ENCODE peak calls at places on chromosomes 11 and 22, in seven cellular contexts. I is cardiac muscle cell; Q is naive thymus-derived CD4-positive, alpha-beta T cell; P is neural progenitor cell; A is endodermal cell; U is sigmoid colon; X is thyroid gland. M is an unnamed sample.
A peak's percentile ranks its signal among the peaks of the same experiment; 100 is the strongest.

GRCh38 chr11:16402654-16403447 is 46.5 kb upstream of the SOX6 start:
- DNase-seq in A (peak; percentile 52), P (peak; percentile 58), Q (no peak), I (no peak), U (no peak), X (no peak), M (no peak)

GRCh38 chr11:12192796-12193514 is 82.6 kb downstream of the MICAL2 start:
- DNase-seq in X (no peak), U (no peak), I (no peak), Q (peak; percentile 81), A (no peak), P (no peak), M (no peak)

GRCh38 chr11:10164621-10165020 is 129.4 kb downstream of the SBF2 start:
- DNase-seq in P (no peak), Q (no peak), U (no peak), X (no peak), I (no peak), A (no peak), M (no peak)

GRCh38 chr11:131977854-131978253 is 607.4 kb downstream of the NTM start:
- DNase-seq in A (peak; percentile 65), I (peak; percentile 30), P (no peak), U (no peak), X (no peak), Q (no peak), M (no peak)

GRCh38 chr22:40463017-40463631 is 92.7 kb downstream of the SGSM3 start:
- DNase-seq in A (no peak), U (no peak), Q (peak; percentile 44), P (no peak), I (no peak), X (no peak), M (no peak)

GRCh38 chr11:7575841-7576451 is 62.1 kb downstream of the PPFIBP2 start:
- DNase-seq in X (peak; percentile 83), P (no peak), A (peak; percentile 68), Q (no peak), U (no peak), I (no peak), M (no peak)

GRCh38 chr11:22192642-22193347 is at the start of gene ANO5:
- DNase-seq in U (peak; percentile 81), P (peak; percentile 87), Q (no peak), I (peak; percentile 7), X (peak; percentile 81), A (peak; percentile 93), M (peak; percentile 71)

GRCh38 chr11:10524471-10524870 is 16.5 kb downstream of the RNF141 start:
- DNase-seq in I (no peak), A (no peak), Q (no peak), X (no peak), P (no peak), U (no peak), M (no peak)

GRCh38 chr11:62542750-62543567 is 3.6 kb downstream of the AHNAK start:
- DNase-seq in X (peak; percentile 63), I (peak; percentile 82), U (peak; percentile 94), A (peak; percentile 95), P (peak; percentile 89), Q (peak; percentile 37), M (peak; percentile 89)

GRCh38 chr22:35609761-35610160 is 7.4 kb downstream of the MB start:
- DNase-seq in Q (no peak), U (no peak), X (no peak), I (no peak), P (no peak), A (no peak), M (no peak)

GRCh38 chr11:46914363-46914762 is 4.0 kb downstream of the LRP4 start:
- DNase-seq in A (no peak), U (no peak), I (no peak), X (peak; percentile 83), Q (no peak), P (peak; percentile 66), M (no peak)

GRCh38 chr11:118881130-118881717 is 2.5 kb upstream of the CXCR5 start:
- DNase-seq in X (no peak), P (no peak), U (no peak), I (no peak), A (no peak), Q (no peak), M (no peak)

GRCh38 chr11:17790453-17790852 is 55.9 kb downstream of the KCNC1 start:
- DNase-seq in U (no peak), X (no peak), Q (no peak), A (no peak), I (peak; percentile 20), P (no peak), M (no peak)

GRCh38 chr11:70810131-70810530 is 411.8 kb downstream of the CTTN start:
- DNase-seq in Q (no peak), I (no peak), U (no peak), P (no peak), X (no peak), A (no peak), M (no peak)

GRCh38 chr11:87463486-87464102 is 425.9 kb downstream of the TMEM135 start:
- DNase-seq in I (no peak), P (peak; percentile 66), U (no peak), Q (no peak), X (no peak), A (peak; percentile 70), M (peak; percentile 49)

GRCh38 chr11:124470516-124471231 is 25.2 kb upstream of the OR8B8 start:
- DNase-seq in X (no peak), Q (no peak), U (no peak), I (peak; percentile 89), P (no peak), A (no peak), M (peak; percentile 9)

GRCh38 chr22:38865201-38866023 is 6.6 kb downstream of the CBX6 start:
- DNase-seq in P (no peak), I (no peak), U (peak; percentile 69), Q (no peak), A (peak; percentile 47), X (no peak), M (peak; percentile 57)

GRCh38 chr11:3920148-3920852 is 64.8 kb downstream of the STIM1 start:
- DNase-seq in Q (no peak), X (no peak), A (no peak), I (peak; percentile 82), U (peak; percentile 76), P (no peak), M (peak; percentile 18)

GRCh38 chr11:80898910-80899309 is 1458.1 kb upstream of the TENM4 start:
- DNase-seq in X (no peak), A (no peak), P (no peak), U (no peak), I (peak; percentile 2), Q (no peak), M (no peak)

GRCh38 chr11:8002676-8003075 is 15.5 kb downstream of the EIF3F start:
- DNase-seq in I (no peak), X (no peak), Q (no peak), P (no peak), A (peak; percentile 32), U (no peak), M (no peak)

GRCh38 chr11:57349491-57350274 is 11.5 kb downstream of the P2RX3 start:
- DNase-seq in Q (peak; percentile 12), U (peak; percentile 78), I (peak; percentile 59), P (peak; percentile 83), A (peak; percentile 94), X (peak; percentile 66), M (peak; percentile 60)

GRCh38 chr11:31412946-31413345 is 43.3 kb downstream of the DNAJC24 start:
- DNase-seq in I (peak; percentile 56), A (no peak), Q (no peak), X (no peak), P (no peak), U (no peak), M (peak; percentile 39)

GRCh38 chr11:33934450-33934849 is 42.6 kb upstream of the LMO2 start:
- DNase-seq in Q (no peak), X (no peak), I (no peak), P (no peak), A (no peak), U (no peak), M (no peak)
- H3K27ac ChIP-seq in Q (no peak overlapping the region), X (no peak overlapping the region), I (no peak overlapping the region), P (no peak overlapping the region), A (no peak overlapping the region), U (no peak overlapping the region), M (no peak overlapping the region)

GRCh38 chr11:121033635-121034034 is 9.7 kb downstream of the TBCEL start:
- DNase-seq in X (no peak), I (no peak), U (no peak), A (no peak), Q (no peak), P (no peak), M (no peak)

GRCh38 chr11:121038642-121039409 is 14.9 kb downstream of the TBCEL start:
- DNase-seq in P (no peak), A (no peak), U (no peak), X (no peak), Q (no peak), I (no peak), M (no peak)

GRCh38 chr11:121036981-121037380 is 13.1 kb downstream of the TBCEL start:
- DNase-seq in Q (no peak), X (no peak), A (no peak), U (no peak), P (no peak), I (no peak), M (no peak)

GRCh38 chr11:121035169-121035755 is 11.4 kb downstream of the TBCEL start:
- DNase-seq in X (no peak), I (no peak), P (no peak), A (no peak), Q (no peak), U (no peak), M (no peak)

DNA sequence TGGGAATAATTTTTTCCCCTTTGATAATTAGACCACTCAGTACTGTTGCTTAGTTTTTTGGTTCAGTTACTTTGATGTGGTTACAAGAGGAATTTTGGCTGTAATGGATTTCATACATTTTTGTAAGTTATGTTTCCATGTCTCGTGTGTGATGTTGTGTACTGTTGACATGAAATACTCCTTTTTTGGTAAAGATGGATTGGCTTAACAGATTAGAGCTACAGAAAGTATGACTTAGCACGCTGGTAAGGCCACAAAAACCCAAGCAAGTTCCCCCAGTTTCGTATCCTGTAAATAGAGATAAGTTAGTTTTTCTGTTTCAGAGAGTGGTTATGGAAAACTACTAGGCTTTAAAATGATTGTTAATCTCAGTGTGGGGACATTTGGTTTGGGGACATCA is 11.9 kb downstream of the TBCEL start:
- DNase-seq in X (no peak), I (peak; percentile 54), Q (no peak), U (no peak), A (no peak), P (no peak), M (no peak)
- H3K4me3 ChIP-seq in X (no peak overlapping the region), I (no peak overlapping the region), Q (no peak overlapping the region), U (no peak overlapping the region), A (peak overlapping the region; percentile 51), P (no peak overlapping the region), M (no peak overlapping the region)

GRCh38 chr11:97909544-97910394 is 1111.0 kb upstream of the CNTN5 start:
- DNase-seq in P (no peak), X (no peak), Q (no peak), U (no peak), A (no peak), I (peak; percentile 83), M (no peak)
- H3K9me3 ChIP-seq in P (no peaks in the 10 kb centered on the region), X (no peaks in the 10 kb centered on the region), Q (no peaks in the 10 kb centered on the region), U (no peaks in the 10 kb centered on the region), A (no peaks in the 10 kb centered on the region), I (no peaks in the 10 kb centered on the region), M (no peaks in the 10 kb centered on the region)

DNA sequence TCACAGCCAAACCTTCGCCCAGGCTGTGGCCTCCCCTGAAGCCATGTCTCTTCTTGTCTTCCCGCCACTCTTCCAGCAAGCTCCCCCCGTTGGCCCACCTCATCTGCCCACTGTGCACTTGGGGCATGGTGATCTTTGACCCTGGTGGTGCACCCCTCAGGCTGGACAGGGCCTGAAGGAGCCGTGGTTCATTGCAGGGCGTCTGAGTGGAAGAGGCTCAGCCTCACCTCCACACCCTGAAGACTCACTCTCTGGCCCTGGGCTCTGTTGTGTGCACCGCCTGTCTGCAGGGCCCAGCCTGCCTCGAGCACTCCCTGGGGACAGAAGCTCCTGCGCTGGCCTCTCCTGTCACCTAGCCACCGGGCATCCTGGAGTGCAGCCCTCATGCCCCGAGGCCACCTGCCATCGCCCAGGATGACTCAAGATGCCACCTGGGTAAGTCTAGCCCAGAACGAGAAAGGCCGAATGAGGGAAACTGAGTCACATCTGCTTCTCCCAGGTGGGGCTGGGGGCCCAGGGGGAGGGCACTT is 40.8 kb upstream of the PPARA start:
- DNase-seq in Q (no peak), P (no peak), U (no peak), X (no peak), I (no peak), A (no peak), M (no peak)
- H3K27ac ChIP-seq in Q (no peak overlapping the region), P (no peak overlapping the region), U (peak overlapping the region; percentile 92), X (no peak overlapping the region), I (no peak overlapping the region), A (no peak overlapping the region), M (peak overlapping the region; percentile 42)